ENCODE peak calls at places on chromosomes 5 and 9, in four cellular contexts. One of them, this sample, is unnamed.

GRCh38 chr5:80408475-80408875 is 611 bp downstream of the ZFYVE16 start:
- DNase-seq in breast epithelium: peak; percentile 32
- DNase-seq in adrenal gland: peak; percentile 69
- DNase-seq in stomach: peak; percentile 50
- DNase-seq in this sample: peak; percentile 69

GRCh38 chr5:160021818-160022446 is 13.0 kb downstream of the TTC1 start:
- DNase-seq in breast epithelium: no peak
- DNase-seq in adrenal gland: peak; percentile 45
- DNase-seq in stomach: peak; percentile 44
- DNase-seq in this sample: peak; percentile 62

GRCh38 chr5:1325870-1326546 is 18.9 kb downstream of the CLPTM1L start:
- DNase-seq in breast epithelium: no peak
- DNase-seq in adrenal gland: no peak
- DNase-seq in stomach: no peak
- DNase-seq in this sample: no peak

GRCh38 chr5:175728885-175729828 is 71.3 kb downstream of the HRH2 start:
- DNase-seq in breast epithelium: no peak
- DNase-seq in adrenal gland: no peak
- DNase-seq in stomach: peak; percentile 43
- DNase-seq in this sample: no peak

GRCh38 chr9:101226161-101226560 is 158.6 kb downstream of the BAAT start:
- DNase-seq in breast epithelium: no peak
- DNase-seq in adrenal gland: no peak
- DNase-seq in stomach: no peak
- DNase-seq in this sample: no peak

GRCh38 chr5:37198842-37199241 is 50.3 kb downstream of the CPLANE1 start:
- DNase-seq in breast epithelium: no peak
- DNase-seq in adrenal gland: peak; percentile 25
- DNase-seq in stomach: no peak
- DNase-seq in this sample: no peak

GRCh38 chr5:163571755-163572154 is 66.3 kb downstream of the MAT2B start:
- DNase-seq in breast epithelium: peak; percentile 35
- DNase-seq in adrenal gland: no peak
- DNase-seq in stomach: no peak
- DNase-seq in this sample: no peak

GRCh38 chr9:76624381-76625048 is 139.7 kb upstream of the PCA3 start:
- DNase-seq in breast epithelium: no peak
- DNase-seq in adrenal gland: no peak
- DNase-seq in stomach: no peak
- DNase-seq in this sample: no peak

GRCh38 chr5:125489146-125489545 is 742.7 kb upstream of the ZNF608 start:
- DNase-seq in breast epithelium: no peak
- DNase-seq in adrenal gland: no peak
- DNase-seq in stomach: no peak
- DNase-seq in this sample: no peak

GRCh38 chr5:153658606-153659005 is 168.1 kb downstream of the GRIA1 start:
- DNase-seq in breast epithelium: no peak
- DNase-seq in adrenal gland: no peak
- DNase-seq in stomach: no peak
- DNase-seq in this sample: no peak

GRCh38 chr9:127973169-127974001 is 7.4 kb downstream of the EEIG1 start:
- DNase-seq in breast epithelium: peak; percentile 74
- DNase-seq in adrenal gland: peak; percentile 87
- DNase-seq in stomach: peak; percentile 86
- DNase-seq in this sample: peak; percentile 26

GRCh38 chr9:37840560-37841194 is 40.1 kb downstream of the DCAF10 start:
- DNase-seq in breast epithelium: no peak
- DNase-seq in adrenal gland: peak; percentile 31
- DNase-seq in stomach: no peak
- DNase-seq in this sample: no peak

GRCh38 chr5:158856295-158856694 is 243.4 kb downstream of the EBF1 start:
- DNase-seq in breast epithelium: no peak
- DNase-seq in adrenal gland: no peak
- DNase-seq in stomach: no peak
- DNase-seq in this sample: no peak

GRCh38 chr9:4277531-4277991 is 22.3 kb downstream of the GLIS3 start:
- DNase-seq in breast epithelium: no peak
- DNase-seq in adrenal gland: no peak
- DNase-seq in stomach: no peak
- DNase-seq in this sample: no peak

GRCh38 chr5:166088389-166089039 is 2202.9 kb upstream of the WWC1 start:
- DNase-seq in breast epithelium: no peak
- DNase-seq in adrenal gland: no peak
- DNase-seq in stomach: no peak
- DNase-seq in this sample: no peak

GRCh38 chr5:172870807-172871431 is 36.9 kb downstream of the ERGIC1 start:
- DNase-seq in breast epithelium: no peak
- DNase-seq in adrenal gland: no peak
- DNase-seq in stomach: no peak
- DNase-seq in this sample: no peak

GRCh38 chr5:174324680-174325079 is 279.2 kb downstream of the NSG2 start:
- DNase-seq in breast epithelium: no peak
- DNase-seq in adrenal gland: no peak
- DNase-seq in stomach: no peak
- DNase-seq in this sample: no peak

GRCh38 chr5:102627311-102627710 is 127.8 kb upstream of the PAM start:
- DNase-seq in breast epithelium: no peak
- DNase-seq in adrenal gland: no peak
- DNase-seq in stomach: no peak
- DNase-seq in this sample: no peak

GRCh38 chr5:145967296-145967695 is 30.9 kb downstream of the SH3RF2 start:
- DNase-seq in breast epithelium: no peak
- DNase-seq in adrenal gland: no peak
- DNase-seq in stomach: no peak
- DNase-seq in this sample: no peak

GRCh38 chr5:181255836-181256578 is 4.9 kb downstream of the TRIM52 start:
- DNase-seq in breast epithelium: no peak
- DNase-seq in adrenal gland: no peak
- DNase-seq in stomach: no peak
- DNase-seq in this sample: no peak

GRCh38 chr9:132694144-132694543 is 23.9 kb downstream of the GTF3C4 start:
- DNase-seq in breast epithelium: no peak
- DNase-seq in adrenal gland: no peak
- DNase-seq in stomach: no peak
- DNase-seq in this sample: no peak

GRCh38 chr5:134813407-134813806 is 32.4 kb upstream of the C5orf24 start:
- DNase-seq in breast epithelium: no peak
- DNase-seq in adrenal gland: no peak
- DNase-seq in stomach: no peak
- DNase-seq in this sample: no peak

DNA sequence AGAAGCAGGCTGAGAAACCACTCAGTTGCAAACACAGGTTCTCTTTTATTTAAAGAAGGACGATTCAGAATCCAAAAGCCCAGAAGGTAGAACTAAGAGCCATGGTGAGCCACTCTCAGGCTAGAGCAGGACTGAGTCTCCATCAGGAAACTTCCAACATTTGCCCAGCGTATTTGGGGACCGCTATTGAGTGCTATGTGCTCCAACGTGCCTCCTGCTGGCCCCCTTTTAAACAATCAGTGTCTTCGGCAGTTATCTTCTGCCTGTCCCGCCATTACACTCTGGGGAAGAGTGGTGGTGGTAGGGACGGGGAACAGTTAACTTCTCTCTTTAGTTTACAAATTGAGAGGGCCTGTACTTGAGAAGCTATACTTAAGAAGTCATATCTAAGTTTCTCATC is 78.1 kb downstream of the DENND1A start:
- DNase-seq in breast epithelium: no peak
- DNase-seq in adrenal gland: no peak
- DNase-seq in stomach: no peak
- DNase-seq in this sample: no peak
- TF ChIP-seq CTCF in breast epithelium: no peak
- TF ChIP-seq CTCF in adrenal gland: no peak
- TF ChIP-seq CTCF in stomach: no peak
- TF ChIP-seq CTCF in this sample: no peak

GRCh38 chr5:27316283-27316675 is 277.9 kb upstream of the CDH9 start:
- DNase-seq in breast epithelium: no peak
- DNase-seq in adrenal gland: no peak
- DNase-seq in stomach: no peak
- DNase-seq in this sample: no peak
- H3K27ac ChIP-seq in breast epithelium: no peak overlapping the region
- H3K27ac ChIP-seq in adrenal gland: no peak overlapping the region
- H3K27ac ChIP-seq in stomach: no peak overlapping the region
- H3K27ac ChIP-seq in this sample: no peak overlapping the region

DNA sequence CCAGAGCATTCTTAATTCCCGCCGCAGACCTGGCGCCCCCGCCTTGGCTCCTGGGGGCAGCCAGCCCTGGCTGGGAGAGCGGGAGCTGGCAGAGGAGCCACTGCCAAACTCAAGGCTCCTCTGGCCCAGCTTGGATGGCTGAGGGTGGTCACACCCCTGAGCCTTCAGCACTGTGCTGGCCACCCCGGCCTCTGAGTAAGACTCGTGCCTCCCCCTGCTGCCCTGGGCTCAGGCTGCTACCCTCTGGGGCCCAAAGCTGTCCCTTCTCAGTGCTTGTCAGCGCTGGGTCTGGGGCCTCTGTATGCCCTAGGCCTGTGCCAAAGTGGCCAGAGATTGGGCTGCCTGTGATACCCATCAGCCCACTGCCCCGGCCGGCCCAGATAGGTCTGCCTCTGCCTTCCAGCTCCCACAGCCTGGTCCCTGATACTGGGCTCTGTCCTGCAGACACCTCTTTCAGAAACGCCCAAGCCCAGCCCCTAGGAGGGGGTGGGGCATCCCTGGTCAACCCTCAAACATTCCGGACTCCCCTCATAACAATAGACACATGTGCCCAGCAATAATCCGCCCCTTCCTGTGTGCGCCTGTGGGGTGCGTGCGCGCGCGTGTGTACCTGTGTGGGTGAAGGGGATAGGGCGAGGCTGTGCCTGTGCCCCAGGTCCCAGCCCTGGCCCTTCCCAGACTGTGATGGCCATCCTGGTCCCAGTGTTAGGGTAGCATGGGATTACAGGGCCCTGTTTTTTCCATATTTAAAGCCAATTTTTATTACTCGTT is 4.4 kb upstream of the PRR7 start:
- DNase-seq in breast epithelium: no peak
- DNase-seq in adrenal gland: peak; percentile 14
- DNase-seq in stomach: no peak
- DNase-seq in this sample: no peak
- TF ChIP-seq POLR2A in breast epithelium: no peak
- TF ChIP-seq POLR2A in adrenal gland: no peak
- TF ChIP-seq POLR2A in stomach: no peak
- TF ChIP-seq POLR2A in this sample: no peak

DNA sequence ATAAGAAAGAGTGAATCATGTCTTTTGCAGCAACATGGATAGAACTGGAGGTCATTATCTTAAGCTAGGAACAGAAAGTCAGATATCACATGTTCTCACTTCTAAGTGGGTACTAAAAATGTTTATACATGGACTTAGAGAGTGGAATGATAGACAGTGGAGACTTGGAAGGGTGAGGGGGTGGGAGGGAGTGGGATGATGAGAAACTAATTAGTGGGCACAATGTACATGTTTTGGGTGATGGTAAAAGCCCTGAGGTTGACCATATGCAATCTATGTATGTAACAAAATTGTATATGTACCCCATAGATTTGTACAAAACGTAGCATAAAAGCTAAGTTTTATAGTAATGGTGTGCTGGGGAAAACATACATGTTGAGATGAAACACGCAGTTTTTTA is 25.3 kb downstream of the CSNK1G3 start:
- DNase-seq in breast epithelium: no peak
- DNase-seq in adrenal gland: no peak
- DNase-seq in stomach: no peak
- DNase-seq in this sample: no peak
- TF ChIP-seq CTCF in breast epithelium: no peak
- TF ChIP-seq CTCF in adrenal gland: no peak
- TF ChIP-seq CTCF in stomach: no peak
- TF ChIP-seq CTCF in this sample: no peak

GRCh38 chr9:114777841-114778240 is 28.0 kb downstream of the TNFSF15 start:
- DNase-seq in breast epithelium: no peak
- DNase-seq in adrenal gland: no peak
- DNase-seq in stomach: no peak
- DNase-seq in this sample: no peak

GRCh38 chr9:114774504-114774903 is 31.3 kb downstream of the TNFSF15 start:
- DNase-seq in breast epithelium: no peak
- DNase-seq in adrenal gland: no peak
- DNase-seq in stomach: no peak
- DNase-seq in this sample: no peak

GRCh38 chr9:114775981-114776380 is 29.9 kb downstream of the TNFSF15 start:
- DNase-seq in breast epithelium: no peak
- DNase-seq in adrenal gland: no peak
- DNase-seq in stomach: no peak
- DNase-seq in this sample: no peak

GRCh38 chr9:114776683-114777399 is 29.0 kb downstream of the TNFSF15 start:
- DNase-seq in breast epithelium: no peak
- DNase-seq in adrenal gland: no peak
- DNase-seq in stomach: no peak
- DNase-seq in this sample: no peak

GRCh38 chr9:114775121-114775520 is 30.7 kb downstream of the TNFSF15 start:
- DNase-seq in breast epithelium: no peak
- DNase-seq in adrenal gland: no peak
- DNase-seq in stomach: no peak
- DNase-seq in this sample: no peak
- H3K27ac ChIP-seq in breast epithelium: no peak overlapping the region
- H3K27ac ChIP-seq in adrenal gland: no peak overlapping the region
- H3K27ac ChIP-seq in stomach: no peak overlapping the region
- H3K27ac ChIP-seq in this sample: no peak overlapping the region

DNA sequence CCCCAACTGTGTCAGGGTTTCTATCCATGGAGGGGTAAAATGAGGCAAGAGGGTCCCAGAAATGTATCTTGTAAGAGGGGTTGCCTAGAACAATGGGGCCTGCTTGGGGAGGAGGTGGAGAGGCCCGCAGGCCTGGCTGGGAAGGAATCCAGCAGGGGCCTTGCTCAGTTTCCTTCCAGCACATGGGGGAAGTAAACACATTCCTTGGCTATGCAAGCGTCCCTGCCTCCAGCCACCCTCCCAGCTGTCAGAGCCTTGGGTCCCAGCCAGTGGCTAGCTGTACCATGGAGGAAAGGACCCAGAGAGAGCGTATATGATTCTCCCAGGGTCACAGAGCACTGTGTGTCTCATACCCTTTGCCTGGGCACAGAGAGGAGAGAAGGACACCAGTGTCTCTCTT is 71.1 kb upstream of the IL17B start:
- DNase-seq in breast epithelium: no peak
- DNase-seq in adrenal gland: no peak
- DNase-seq in stomach: peak; percentile 74
- DNase-seq in this sample: peak; percentile 60
- TF ChIP-seq POLR2A in breast epithelium: no peak
- TF ChIP-seq POLR2A in adrenal gland: no peak
- TF ChIP-seq POLR2A in stomach: no peak
- TF ChIP-seq POLR2A in this sample: no peak